ENCODE peak calls at places on chromosomes 3 and 15, in four cellular contexts. One of them, this sample, is unnamed.

GRCh38 chr3:12658593-12659058 is 5.3 kb downstream of the RAF1 start:
- DNase-seq in K562: no peak
- DNase-seq in HepG2: no peak
- DNase-seq in GM12878: no peak
- DNase-seq in this sample: no peak

GRCh38 chr3:28295819-28296364 is 52.6 kb upstream of the ZCWPW2 start:
- DNase-seq in GM12878: no peak
- DNase-seq in K562: no peak
- DNase-seq in HepG2: no peak
- DNase-seq in this sample: no peak

GRCh38 chr3:164883161-164883560 is 195.1 kb downstream of the SI start:
- DNase-seq in GM12878: no peak
- DNase-seq in HepG2: no peak
- DNase-seq in K562: no peak
- DNase-seq in this sample: no peak

GRCh38 chr15:70486451-70487379 is 276.6 kb downstream of the UACA start:
- DNase-seq in HepG2: no peak
- DNase-seq in K562: no peak
- DNase-seq in GM12878: peak
- DNase-seq in this sample: no peak

GRCh38 chr3:4540267-4540666 is 47.1 kb downstream of the ITPR1 start:
- DNase-seq in K562: no peak
- DNase-seq in GM12878: no peak
- DNase-seq in HepG2: no peak
- DNase-seq in this sample: no peak

GRCh38 chr3:197736010-197736490 is 654 bp downstream of the RUBCN start:
- DNase-seq in GM12878: no peak
- DNase-seq in K562: peak
- DNase-seq in HepG2: no peak
- DNase-seq in this sample: peak

GRCh38 chr3:187017511-187018230 is 87.3 kb downstream of the ST6GAL1 start:
- DNase-seq in HepG2: no peak
- DNase-seq in K562: no peak
- DNase-seq in GM12878: no peak
- DNase-seq in this sample: no peak

GRCh38 chr3:44721231-44722102 is 8.0 kb upstream of the ZNF501 start:
- DNase-seq in HepG2: no peak
- DNase-seq in GM12878: no peak
- DNase-seq in K562: no peak
- DNase-seq in this sample: no peak

GRCh38 chr15:80977627-80978036 is 12.0 kb downstream of the MESD start:
- DNase-seq in HepG2: peak
- DNase-seq in GM12878: no peak
- DNase-seq in K562: peak
- DNase-seq in this sample: peak

GRCh38 chr15:66951976-66952375 is 113.4 kb upstream of the SMAD3 start:
- DNase-seq in GM12878: no peak
- DNase-seq in HepG2: no peak
- DNase-seq in K562: no peak
- DNase-seq in this sample: no peak

GRCh38 chr15:40567111-40567510 is 2.0 kb upstream of the RPUSD2 start:
- DNase-seq in HepG2: peak
- DNase-seq in GM12878: no peak
- DNase-seq in K562: peak
- DNase-seq in this sample: no peak

GRCh38 chr3:5428607-5429516 is 241.4 kb downstream of the EDEM1 start:
- DNase-seq in HepG2: no peak
- DNase-seq in GM12878: peak
- DNase-seq in K562: peak
- DNase-seq in this sample: no peak

GRCh38 chr3:109268181-109268580 is 48.1 kb downstream of the DPPA2 start:
- DNase-seq in HepG2: no peak
- DNase-seq in GM12878: no peak
- DNase-seq in K562: no peak
- DNase-seq in this sample: no peak

GRCh38 chr15:80207887-80208286 is 44.1 kb downstream of the CTXND1 start:
- DNase-seq in K562: no peak
- DNase-seq in GM12878: no peak
- DNase-seq in HepG2: peak
- DNase-seq in this sample: no peak

GRCh38 chr3:152417181-152417580 is 148.5 kb downstream of the MBNL1 start:
- DNase-seq in GM12878: no peak
- DNase-seq in HepG2: no peak
- DNase-seq in K562: no peak
- DNase-seq in this sample: no peak

GRCh38 chr15:45522931-45523331 is 376 bp upstream of the SLC30A4 start:
- DNase-seq in GM12878: no peak
- DNase-seq in K562: no peak
- DNase-seq in HepG2: no peak
- DNase-seq in this sample: no peak

GRCh38 chr3:10764314-10765051 is 51.5 kb upstream of the SLC6A11 start:
- DNase-seq in GM12878: no peak
- DNase-seq in HepG2: peak
- DNase-seq in K562: no peak
- DNase-seq in this sample: no peak

GRCh38 chr3:46096781-46097180 is 69.5 kb upstream of the XCR1 start:
- DNase-seq in K562: no peak
- DNase-seq in HepG2: no peak
- DNase-seq in GM12878: no peak
- DNase-seq in this sample: no peak

GRCh38 chr3:102905826-102906225 is 471.0 kb downstream of the ZPLD1 start:
- DNase-seq in K562: no peak
- DNase-seq in HepG2: no peak
- DNase-seq in GM12878: no peak
- DNase-seq in this sample: no peak

GRCh38 chr3:153392363-153392762 is 230.3 kb downstream of the RAP2B start:
- DNase-seq in GM12878: no peak
- DNase-seq in K562: no peak
- DNase-seq in HepG2: no peak
- DNase-seq in this sample: no peak

GRCh38 chr15:40850576-40851112 is 6.8 kb downstream of the SPINT1 start:
- DNase-seq in HepG2: peak
- DNase-seq in K562: no peak
- DNase-seq in GM12878: no peak
- DNase-seq in this sample: no peak

GRCh38 chr3:52507359-52507758 is 12.2 kb downstream of the STAB1 start:
- DNase-seq in K562: no peak
- DNase-seq in HepG2: peak
- DNase-seq in GM12878: no peak
- DNase-seq in this sample: no peak

GRCh38 chr3:72601049-72601448 is 247.2 kb downstream of the SHQ1 start:
- DNase-seq in GM12878: no peak
- DNase-seq in K562: no peak
- DNase-seq in HepG2: no peak
- DNase-seq in this sample: no peak

GRCh38 chr3:123660900-123661299 is 76.0 kb upstream of the HACD2 start:
- DNase-seq in HepG2: no peak
- DNase-seq in K562: no peak
- DNase-seq in GM12878: no peak
- DNase-seq in this sample: peak

GRCh38 chr3:66413151-66413751 is 87.6 kb downstream of the LRIG1 start:
- DNase-seq in K562: no peak
- DNase-seq in HepG2: no peak
- DNase-seq in GM12878: no peak
- DNase-seq in this sample: no peak

GRCh38 chr3:54376941-54377578 is 254.7 kb downstream of the CACNA2D3 start:
- DNase-seq in HepG2: no peak
- DNase-seq in GM12878: no peak
- DNase-seq in K562: no peak
- DNase-seq in this sample: no peak

GRCh38 chr3:174949523-174949922 is 90.4 kb downstream of the NAALADL2 start:
- DNase-seq in K562: no peak
- DNase-seq in HepG2: no peak
- DNase-seq in GM12878: no peak
- DNase-seq in this sample: no peak

GRCh38 chr3:3177861-3178497 is 1.5 kb downstream of the CRBN start:
- DNase-seq in HepG2: peak
- DNase-seq in K562: peak
- DNase-seq in GM12878: no peak
- DNase-seq in this sample: no peak

GRCh38 chr3:10915395-10915794 is 77.2 kb upstream of the SLC6A1 start:
- DNase-seq in K562: no peak
- DNase-seq in HepG2: no peak
- DNase-seq in GM12878: no peak
- DNase-seq in this sample: no peak

GRCh38 chr3:146750196-146750595 is 145.1 kb upstream of the PLSCR5 start:
- DNase-seq in GM12878: no peak
- DNase-seq in K562: no peak
- DNase-seq in HepG2: no peak
- DNase-seq in this sample: no peak

GRCh38 chr3:27632431-27633223 is 89.5 kb downstream of the EOMES start:
- DNase-seq in GM12878: no peak
- DNase-seq in K562: peak
- DNase-seq in HepG2: peak
- DNase-seq in this sample: peak

GRCh38 chr15:74402873-74403589 is 30.7 kb downstream of the SEMA7A start:
- DNase-seq in HepG2: no peak
- DNase-seq in GM12878: peak
- DNase-seq in K562: no peak
- DNase-seq in this sample: no peak

GRCh38 chr15:36501063-36501678 is 78.3 kb upstream of the CDIN1 start:
- DNase-seq in K562: peak
- DNase-seq in GM12878: peak
- DNase-seq in HepG2: peak
- DNase-seq in this sample: peak

GRCh38 chr3:13607821-13608620 is 59.1 kb downstream of the FBLN2 start:
- DNase-seq in HepG2: no peak
- DNase-seq in K562: no peak
- DNase-seq in GM12878: no peak
- DNase-seq in this sample: no peak

GRCh38 chr15:51579012-51579411 is 43.6 kb downstream of the DMXL2 start:
- DNase-seq in K562: no peak
- DNase-seq in HepG2: no peak
- DNase-seq in GM12878: no peak
- DNase-seq in this sample: no peak

DNA sequence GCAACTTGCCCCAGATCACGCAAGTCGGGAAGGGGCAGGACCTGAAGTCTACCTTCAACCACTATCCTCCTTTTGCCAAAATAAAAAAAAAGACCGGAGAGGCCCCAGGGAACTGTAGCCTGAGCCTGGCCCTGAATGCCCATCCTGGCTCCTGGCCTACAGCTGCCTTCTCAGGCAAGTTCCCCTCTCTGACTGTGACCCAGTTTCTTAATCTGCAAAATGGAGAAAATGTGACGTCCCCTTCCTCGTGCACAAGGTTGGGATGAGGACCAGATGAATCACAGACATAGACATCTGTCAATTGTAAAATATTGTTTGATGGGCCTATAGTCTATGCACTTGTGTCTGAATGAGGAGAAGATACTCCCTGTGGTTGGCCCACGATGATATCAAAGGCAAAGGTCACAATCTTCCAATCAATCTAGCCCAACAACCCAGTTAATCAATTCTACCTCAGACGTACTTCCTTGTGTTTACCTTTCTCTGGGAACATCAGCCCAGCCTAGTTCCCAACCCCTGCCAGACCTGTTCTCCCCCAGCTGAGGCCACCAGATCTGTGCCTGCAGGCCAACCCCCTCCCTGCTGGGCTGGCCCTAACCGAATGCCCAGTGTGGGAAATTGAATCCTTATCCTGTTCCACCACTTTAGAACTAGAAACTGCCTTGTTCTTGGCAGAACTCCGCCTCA is 101.9 kb upstream of the LIPC start:
- DNase-seq in HepG2: no peak
- DNase-seq in GM12878: no peak
- DNase-seq in K562: no peak
- DNase-seq in this sample: no peak
- TF ChIP-seq REST in HepG2: no peak
- TF ChIP-seq REST in GM12878: no peak
- TF ChIP-seq REST in K562: no peak
- TF ChIP-seq REST in this sample: no peak

DNA sequence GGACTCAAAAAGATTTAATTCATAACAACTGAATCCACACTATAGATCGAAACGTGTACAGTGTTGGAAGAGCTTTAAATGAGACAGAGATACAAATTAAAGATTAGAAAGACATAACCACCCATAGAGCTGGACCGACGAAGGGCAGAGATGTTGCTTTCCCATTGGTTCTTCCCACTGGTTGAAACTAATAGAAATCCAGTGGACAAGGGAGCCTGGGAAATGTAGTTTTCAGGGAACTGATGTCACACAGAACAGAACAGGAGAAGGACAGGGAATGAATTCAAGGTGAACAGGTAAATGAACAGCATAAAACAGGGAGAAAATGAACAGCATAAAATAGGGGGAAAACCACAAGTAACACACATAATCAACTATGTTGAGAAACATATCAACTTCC is 328.7 kb downstream of the ZNF621 start:
- DNase-seq in GM12878: no peak
- DNase-seq in K562: no peak
- DNase-seq in HepG2: no peak
- DNase-seq in this sample: no peak
- TF ChIP-seq POLR2AphosphoS5 in GM12878: no peak
- TF ChIP-seq POLR2AphosphoS5 in K562: no peak
- TF ChIP-seq POLR2AphosphoS5 in HepG2: no peak
- TF ChIP-seq POLR2AphosphoS5 in this sample: no peak

GRCh38 chr3:172530566-172530965 is 7.3 kb upstream of the TNFSF10 start:
- DNase-seq in HepG2: no peak
- DNase-seq in K562: peak
- DNase-seq in GM12878: no peak
- DNase-seq in this sample: no peak
- TF ChIP-seq CHD2 in HepG2: no peak
- TF ChIP-seq CHD2 in K562: no peak
- TF ChIP-seq CHD2 in GM12878: no peak
- TF ChIP-seq CHD2 in this sample: no peak

GRCh38 chr3:32239638-32240550 is 1.4 kb downstream of the CMTM8 start:
- DNase-seq in HepG2: peak
- DNase-seq in K562: peak
- DNase-seq in GM12878: no peak
- DNase-seq in this sample: peak

GRCh38 chr3:32236377-32236776 is 2.1 kb upstream of the CMTM8 start:
- DNase-seq in GM12878: no peak
- DNase-seq in K562: no peak
- DNase-seq in HepG2: no peak
- DNase-seq in this sample: no peak

GRCh38 chr3:32238816-32239637 is 547 bp downstream of the CMTM8 start:
- DNase-seq in HepG2: no peak
- DNase-seq in K562: no peak
- DNase-seq in GM12878: no peak
- DNase-seq in this sample: no peak

GRCh38 chr3:32238027-32238815 is at the start of gene CMTM8:
- DNase-seq in HepG2: peak
- DNase-seq in K562: peak
- DNase-seq in GM12878: no peak
- DNase-seq in this sample: peak

GRCh38 chr3:32237670-32238026 is 832 bp upstream of the CMTM8 start:
- DNase-seq in GM12878: no peak
- DNase-seq in HepG2: no peak
- DNase-seq in K562: no peak
- DNase-seq in this sample: no peak
- TF ChIP-seq REST in GM12878: no peak
- TF ChIP-seq REST in HepG2: no peak
- TF ChIP-seq REST in K562: no peak
- TF ChIP-seq REST in this sample: no peak

This sample was measured in SK-N-SH.